ENCODE peak calls at places on chromosomes 12 and 14, in nine cellular contexts. T, H, N, J, I, L, G, A and Q are unnamed samples.

GRCh38 chr12:117489671-117490070 is 128.2 kb upstream of the NOS1 start:
- DNase-seq in T (no peak), H (no peak), N (peak; percentile 17), J (no peak), I (peak; percentile 75), L (no peak), G (no peak), A (no peak), Q (no peak)

GRCh38 chr12:75960086-75960910 is 71.3 kb downstream of the PHLDA1 start:
- DNase-seq in T (no peak), H (no peak), N (no peak), J (no peak), I (no peak), L (peak; percentile 51), G (no peak), A (no peak), Q (peak; percentile 13)

GRCh38 chr14:95522116-95522515 is 5.7 kb upstream of the SYNE3 start:
- DNase-seq in T (no peak), H (no peak), N (no peak), J (peak; percentile 38), I (no peak), L (no peak), G (no peak), A (no peak), Q (no peak)

GRCh38 chr12:43964966-43965365 is 129.1 kb downstream of the TMEM117 start:
- DNase-seq in T (no peak), H (peak; percentile 22), N (peak; percentile 64), J (no peak), I (peak; percentile 45), L (no peak), G (no peak), A (no peak), Q (peak; percentile 66)

GRCh38 chr14:22883191-22883976 is at the start of gene REM2:
- DNase-seq in T (no peak), H (no peak), N (no peak), J (no peak), I (no peak), L (peak; percentile 83), G (no peak), A (no peak), Q (no peak)

GRCh38 chr14:105118646-105119409 is 49.7 kb downstream of the JAG2 start:
- DNase-seq in T (no peak), H (no peak), N (no peak), J (no peak), I (no peak), L (no peak), G (no peak), A (peak; percentile 13), Q (no peak)

GRCh38 chr14:103854822-103855733 is 7.7 kb upstream of the PPP1R13B start:
- DNase-seq in T (no peak), H (no peak), N (no peak), J (peak; percentile 44), I (no peak), L (peak; percentile 89), G (no peak), A (peak; percentile 58), Q (no peak)

GRCh38 chr14:60724080-60724618 is at the start of gene SIX4:
- DNase-seq in T (peak; percentile 38), H (peak; percentile 70), N (peak; percentile 82), J (peak; percentile 62), I (peak; percentile 93), L (peak; percentile 92), G (peak; percentile 78), A (peak; percentile 47), Q (peak; percentile 89)

GRCh38 chr12:112179936-112180335 is 54.6 kb downstream of the TRAFD1 start:
- DNase-seq in T (no peak), H (no peak), N (no peak), J (no peak), I (no peak), L (peak; percentile 83), G (no peak), A (no peak), Q (no peak)

GRCh38 chr12:8034802-8035201 is 2.3 kb downstream of the FOXJ2 start:
- DNase-seq in T (no peak), H (no peak), N (no peak), J (no peak), I (peak; percentile 33), L (no peak), G (no peak), A (no peak), Q (no peak)

GRCh38 chr12:93378373-93379310 is 917 bp downstream of the NUDT4 start:
- DNase-seq in T (peak; percentile 77), H (no peak), N (peak; percentile 72), J (peak; percentile 46), I (peak; percentile 88), L (peak; percentile 74), G (no peak), A (peak; percentile 38), Q (peak; percentile 73)

GRCh38 chr12:64673490-64674169 is 63.3 kb downstream of the RASSF3 start:
- DNase-seq in T (no peak), H (no peak), N (no peak), J (no peak), I (no peak), L (peak; percentile 61), G (no peak), A (no peak), Q (peak; percentile 70)

GRCh38 chr12:118058881-118059644 is 1.9 kb downstream of the WSB2 start:
- DNase-seq in T (no peak), H (no peak), N (peak; percentile 49), J (no peak), I (peak; percentile 88), L (no peak), G (no peak), A (no peak), Q (no peak)

GRCh38 chr14:85566603-85567002 is 36.7 kb downstream of the FLRT2 start:
- DNase-seq in T (no peak), H (peak; percentile 49), N (peak; percentile 88), J (no peak), I (peak; percentile 91), L (no peak), G (no peak), A (no peak), Q (peak; percentile 85)

GRCh38 chr14:105074601-105075053 is 9.4 kb upstream of the GPR132 start:
- DNase-seq in T (no peak), H (no peak), N (no peak), J (peak; percentile 11), I (no peak), L (peak; percentile 76), G (no peak), A (no peak), Q (no peak)

DNA sequence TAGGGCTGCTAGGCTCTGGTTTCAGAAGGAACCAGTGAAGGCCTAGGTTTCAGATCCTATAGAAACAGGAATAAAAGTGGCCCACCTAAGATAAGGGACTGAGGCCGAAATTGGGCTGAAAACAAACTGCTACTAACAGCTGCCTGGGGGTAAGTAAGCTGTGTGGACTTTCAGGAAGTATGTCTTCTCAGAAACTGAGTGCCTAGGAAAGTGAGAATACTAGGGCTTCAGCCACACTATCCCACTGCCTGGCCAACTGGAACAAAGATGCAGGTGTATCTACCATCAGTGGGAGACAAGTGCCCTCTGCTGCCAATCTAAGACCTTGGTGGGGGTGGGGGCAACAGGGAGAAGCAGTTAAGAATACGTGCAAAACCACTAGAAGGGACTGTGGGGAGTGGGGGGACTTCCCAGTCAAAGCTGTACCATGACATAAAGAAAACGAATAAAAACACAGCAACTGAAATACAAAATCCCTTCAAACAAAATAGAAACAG is 82.5 kb downstream of the MED13L start:
- DNase-seq in T (no peak), H (no peak), N (no peak), J (no peak), I (no peak), L (no peak), G (no peak), A (no peak), Q (no peak)
- H3K4me3 ChIP-seq in T (no peak overlapping the region), H (no peak overlapping the region), N (no peak overlapping the region), J (no peak overlapping the region), I (no peak overlapping the region), L (no peak overlapping the region), G (no peak overlapping the region), A (no peak overlapping the region), Q (no peak overlapping the region)

GRCh38 chr12:6202846-6203245 is 2.6 kb downstream of the CD9 start:
- DNase-seq in T (no peak), H (no peak), N (no peak), J (no peak), I (no peak), L (no peak), G (no peak), A (no peak), Q (no peak)
- H3K4me3 ChIP-seq in T (no peak overlapping the region), H (no peak overlapping the region), N (no peak overlapping the region), J (peak overlapping the region; percentile 79), I (no peak overlapping the region), L (no peak overlapping the region), G (no peak overlapping the region), A (peak overlapping the region; percentile 91), Q (no peak overlapping the region)

DNA sequence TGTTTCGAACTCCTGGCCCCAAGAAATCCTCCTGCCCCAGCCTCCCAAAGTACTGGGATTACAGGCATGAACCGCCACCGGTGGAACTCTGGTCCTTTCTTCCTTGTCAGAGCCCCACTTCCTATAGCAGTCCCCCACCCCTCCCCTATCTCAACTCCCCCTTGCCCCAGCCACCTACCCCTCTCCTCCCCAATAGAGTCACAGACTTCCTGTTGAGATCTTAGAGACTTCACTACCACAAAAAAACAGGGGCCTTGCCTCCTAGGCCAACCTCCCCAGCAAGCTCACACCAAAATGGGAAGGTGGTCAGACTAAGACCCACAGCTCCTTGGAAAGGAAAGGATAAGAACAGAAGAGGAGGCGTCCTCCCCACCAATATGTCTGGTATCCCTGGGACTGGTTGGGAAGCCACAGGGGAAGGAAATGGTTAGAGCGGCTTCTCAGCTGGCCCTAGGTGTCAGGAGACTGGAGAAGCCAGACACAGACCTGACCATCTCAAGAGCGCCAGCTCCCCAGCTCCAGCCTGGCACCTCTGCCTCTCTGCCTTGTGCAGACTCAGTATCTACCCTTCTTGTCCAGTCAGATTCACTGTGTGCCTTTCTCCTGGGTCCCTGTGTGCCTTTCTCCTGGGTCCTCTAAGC is 8.5 kb downstream of the ITGB7 start:
- DNase-seq in T (no peak), H (no peak), N (no peak), J (no peak), I (no peak), L (no peak), G (no peak), A (no peak), Q (no peak)
- H3K4me3 ChIP-seq in T (no peak overlapping the region), H (no peak overlapping the region), N (no peak overlapping the region), J (no peak overlapping the region), I (no peak overlapping the region), L (no peak overlapping the region), G (no peak overlapping the region), A (no peak overlapping the region), Q (no peak overlapping the region)

GRCh38 chr12:107126688-107127481 is 33.5 kb upstream of the CRY1 start:
- DNase-seq in T (no peak), H (no peak), N (peak; percentile 22), J (no peak), I (peak; percentile 56), L (peak; percentile 12), G (peak; percentile 4), A (no peak), Q (peak; percentile 60)

GRCh38 chr12:107125833-107126232 is 32.5 kb upstream of the CRY1 start:
- DNase-seq in T (no peak), H (no peak), N (no peak), J (no peak), I (no peak), L (no peak), G (no peak), A (no peak), Q (no peak)

GRCh38 chr12:107129315-107129930 is 36.1 kb upstream of the CRY1 start:
- DNase-seq in T (no peak), H (no peak), N (no peak), J (no peak), I (no peak), L (no peak), G (no peak), A (no peak), Q (no peak)

GRCh38 chr12:107130830-107131760 is 37.7 kb upstream of the CRY1 start:
- DNase-seq in T (no peak), H (no peak), N (no peak), J (no peak), I (no peak), L (no peak), G (no peak), A (no peak), Q (no peak)

GRCh38 chr12:107127482-107128185 is 34.3 kb upstream of the CRY1 start:
- DNase-seq in T (no peak), H (no peak), N (no peak), J (no peak), I (no peak), L (peak; percentile 13), G (no peak), A (no peak), Q (no peak)
- H3K4me3 ChIP-seq in T (no peak overlapping the region), H (no peak overlapping the region), N (no peak overlapping the region), J (no peak overlapping the region), I (no peak overlapping the region), L (no peak overlapping the region), G (no peak overlapping the region), A (no peak overlapping the region), Q (no peak overlapping the region)